ENCODE peak calls at places on chromosome 3, in ten cellular contexts. N is OCI-LY7; P is A549; H is CD8-positive, alpha-beta T cell; Y is upper lobe of right lung; K is AG10803; S is brain microvascular endothelial cell; A is lower lobe of right lung; C is heart right ventricle; T is cardiac muscle cell. Z is an unnamed sample.
A peak's percentile ranks its signal among the peaks of the same experiment; 100 is the strongest.

GRCh38 chr3:98172621-98173020 is 6.1 kb downstream of the OR5H15 start:
- DNase-seq in N (no peak), P (peak; percentile 11), H (no peak), Y (no peak), K (no peak), S (no peak), A (no peak), C (no peak), T (no peak), Z (no peak)

GRCh38 chr3:65402597-65402996 is 636.1 kb downstream of the MAGI1 start:
- DNase-seq in N (no peak), P (peak; percentile 36), H (no peak), Y (no peak), K (peak; percentile 92), S (peak; percentile 71), A (no peak), C (peak; percentile 23), T (no peak), Z (peak; percentile 88)

GRCh38 chr3:113736548-113737089 is 9.4 kb downstream of the NAA50 start:
- DNase-seq in N (peak; percentile 77), P (peak; percentile 57), H (no peak), Y (no peak), K (peak; percentile 71), S (peak; percentile 28), A (no peak), C (peak; percentile 26), T (peak; percentile 44), Z (peak; percentile 78)

GRCh38 chr3:46143951-46144473 is 64.1 kb downstream of the CCR1 start:
- DNase-seq in N (no peak), P (no peak), H (no peak), Y (no peak), K (no peak), S (no peak), A (peak; percentile 56), C (no peak), T (no peak), Z (no peak)

GRCh38 chr3:147680820-147681488 is 271.8 kb downstream of the ZIC1 start:
- DNase-seq in N (no peak), P (no peak), H (no peak), Y (no peak), K (no peak), S (peak; percentile 7), A (no peak), C (peak; percentile 67), T (peak; percentile 87), Z (peak; percentile 31)

GRCh38 chr3:151016421-151016820 is 43.9 kb upstream of the CLRN1 start:
- DNase-seq in N (no peak), P (no peak), H (no peak), Y (no peak), K (peak; percentile 64), S (no peak), A (no peak), C (no peak), T (no peak), Z (no peak)

GRCh38 chr3:138434875-138435772 is 708 bp downstream of the ESYT3 start:
- DNase-seq in N (no peak), P (peak; percentile 6), H (no peak), Y (peak; percentile 72), K (no peak), S (no peak), A (no peak), C (no peak), T (peak; percentile 28), Z (no peak)

GRCh38 chr3:152583913-152584312 is 251.0 kb upstream of the P2RY1 start:
- DNase-seq in N (no peak), P (no peak), H (no peak), Y (no peak), K (peak; percentile 12), S (no peak), A (no peak), C (no peak), T (no peak), Z (peak; percentile 19)

GRCh38 chr3:52428151-52429005 is 16.5 kb downstream of the SEMA3G start:
- DNase-seq in N (peak; percentile 67), P (peak; percentile 61), H (peak; percentile 25), Y (peak; percentile 37), K (peak; percentile 90), S (peak; percentile 70), A (no peak), C (peak; percentile 81), T (peak; percentile 74), Z (peak; percentile 72)

GRCh38 chr3:122635789-122636188 is 44.9 kb upstream of the PARP14 start:
- DNase-seq in N (no peak), P (no peak), H (no peak), Y (no peak), K (peak; percentile 42), S (peak; percentile 78), A (no peak), C (no peak), T (no peak), Z (peak; percentile 42)

GRCh38 chr3:100554373-100554676 is 55.1 kb upstream of the ADGRG7 start:
- DNase-seq in N (no peak), P (no peak), H (no peak), Y (no peak), K (no peak), S (no peak), A (no peak), C (no peak), T (no peak), Z (no peak)

GRCh38 chr3:25455316-25456232 is 27.5 kb downstream of the RARB start:
- DNase-seq in N (no peak), P (no peak), H (no peak), Y (no peak), K (peak; percentile 57), S (peak; percentile 86), A (no peak), C (peak; percentile 40), T (no peak), Z (peak; percentile 70)

GRCh38 chr3:193563429-193563828 is 8.7 kb upstream of the ATP13A4 start:
- DNase-seq in N (no peak), P (no peak), H (no peak), Y (no peak), K (no peak), S (no peak), A (peak; percentile 60), C (no peak), T (no peak), Z (no peak)

GRCh38 chr3:87260270-87260669 is 16.1 kb downstream of the POU1F1 start:
- DNase-seq in N (peak; percentile 51), P (peak; percentile 74), H (peak; percentile 48), Y (no peak), K (peak; percentile 57), S (peak; percentile 57), A (no peak), C (no peak), T (peak; percentile 67), Z (peak; percentile 66)

GRCh38 chr3:46927718-46928073 is 48.8 kb downstream of the CCDC12 start:
- DNase-seq in N (no peak), P (no peak), H (no peak), Y (no peak), K (no peak), S (no peak), A (no peak), C (no peak), T (no peak), Z (no peak)

GRCh38 chr3:79040091-79040490 is 727.7 kb downstream of the ROBO1 start:
- DNase-seq in N (no peak), P (no peak), H (no peak), Y (no peak), K (no peak), S (no peak), A (no peak), C (no peak), T (no peak), Z (no peak)

GRCh38 chr3:194906229-194906629 is 220.5 kb downstream of the FAM43A start:
- DNase-seq in N (no peak), P (no peak), H (no peak), Y (no peak), K (peak; percentile 5), S (no peak), A (no peak), C (no peak), T (no peak), Z (no peak)

GRCh38 chr3:73546961-73547360 is 77.8 kb downstream of the PDZRN3 start:
- DNase-seq in N (no peak), P (no peak), H (no peak), Y (no peak), K (peak; percentile 95), S (peak; percentile 59), A (no peak), C (no peak), T (no peak), Z (peak; percentile 92)

GRCh38 chr3:143514874-143515273 is 333.4 kb downstream of the SLC9A9 start:
- DNase-seq in N (no peak), P (no peak), H (no peak), Y (no peak), K (no peak), S (no peak), A (no peak), C (no peak), T (no peak), Z (no peak)

GRCh38 chr3:188037116-188037718 is 116.7 kb upstream of the LPP start:
- DNase-seq in N (no peak), P (peak; percentile 73), H (no peak), Y (no peak), K (peak; percentile 48), S (no peak), A (no peak), C (peak; percentile 28), T (peak; percentile 61), Z (peak; percentile 50)
- TF ChIP-seq CTCF in N (peak; percentile 27), P (peak; percentile 49), H (no peak), Y (peak; percentile 51), K (peak; percentile 57), S (peak; percentile 73), A (peak; percentile 49), C (peak; percentile 48), T (peak; percentile 56), Z (peak; percentile 43)

DNA sequence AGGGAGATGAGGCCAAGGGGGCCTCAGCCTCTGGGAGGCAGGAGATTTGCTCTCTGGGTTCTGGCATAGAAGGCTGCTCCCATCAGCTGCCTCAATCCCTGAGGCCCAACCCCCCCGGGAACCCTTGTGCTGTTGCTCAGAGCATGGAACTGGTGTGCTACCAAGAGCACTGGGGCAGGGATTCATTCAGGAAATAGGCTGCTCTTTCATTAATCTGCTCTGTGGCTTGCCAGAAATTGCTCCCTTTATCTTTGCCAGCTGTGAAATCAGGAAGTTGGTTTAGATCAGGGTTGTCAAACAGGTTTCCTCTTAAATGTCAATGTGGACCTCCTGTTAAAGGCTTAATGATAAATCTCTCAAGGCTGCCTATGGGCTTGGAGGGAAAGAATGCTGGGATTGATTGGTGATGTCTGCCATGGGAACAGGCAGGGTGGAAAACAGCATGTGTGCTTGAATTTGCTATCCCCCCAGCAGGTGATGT is 18.9 kb downstream of the FAM3D start:
- DNase-seq in N (no peak), P (no peak), H (no peak), Y (no peak), K (no peak), S (no peak), A (no peak), C (no peak), T (no peak), Z (no peak)
- H3K4me3 ChIP-seq in N (no peak overlapping the region), P (no peak overlapping the region), H (no peak overlapping the region), Y (no peak overlapping the region), K (no peak overlapping the region), S (no peak overlapping the region), A (no peak overlapping the region), C (no peak overlapping the region), T (no peak overlapping the region), Z (no peak overlapping the region)

GRCh38 chr3:179410999-179411398 is 40.3 kb downstream of the GNB4 start:
- DNase-seq in N (no peak), P (no peak), H (no peak), Y (no peak), K (no peak), S (no peak), A (no peak), C (no peak), T (no peak), Z (no peak)
- TF ChIP-seq CTCF in N (no peak), P (no peak), H (no peak), Y (no peak), K (no peak), S (no peak), A (no peak), C (no peak), T (no peak), Z (no peak)

GRCh38 chr3:60403866-60404265 is 847.4 kb downstream of the FHIT start:
- DNase-seq in N (no peak), P (no peak), H (no peak), Y (no peak), K (peak; percentile 10), S (no peak), A (no peak), C (no peak), T (no peak), Z (no peak)
- H3K4me3 ChIP-seq in N (no peak overlapping the region), P (no peak overlapping the region), H (no peak overlapping the region), Y (no peak overlapping the region), K (no peak overlapping the region), S (no peak overlapping the region), A (no peak overlapping the region), C (no peak overlapping the region), T (no peak overlapping the region), Z (no peak overlapping the region)

Z was measured in astrocyte of the spinal cord.